ENCODE peak calls at places on chromosomes 11 and 22, in seven cellular contexts. Q, Z, B, L, Y, N and E are unnamed samples.
A peak's percentile ranks its signal among the peaks of the same experiment; 100 is the strongest.

GRCh38 chr11:2779981-2780849 is 80.4 kb upstream of the KCNQ1OT1 start:
- DNase-seq in Q (no peak), Z (no peak), B (no peak), L (peak; percentile 11), Y (peak; percentile 0), N (no peak), E (peak; percentile 74)

GRCh38 chr11:72306186-72306585 is 62.2 kb upstream of the PHOX2A start:
- DNase-seq in Q (no peak), Z (no peak), B (no peak), L (no peak), Y (no peak), N (no peak), E (no peak)

GRCh38 chr22:48503035-48503625 is 1324.5 kb downstream of the BRD1 start:
- DNase-seq in Q (no peak), Z (no peak), B (no peak), L (no peak), Y (no peak), N (no peak), E (no peak)

GRCh38 chr11:41978951-41979350 is 519.5 kb upstream of the LRRC4C start:
- DNase-seq in Q (no peak), Z (no peak), B (no peak), L (no peak), Y (no peak), N (no peak), E (no peak)

GRCh38 chr11:76336597-76336996 is 44.3 kb downstream of the THAP12 start:
- DNase-seq in Q (no peak), Z (no peak), B (no peak), L (no peak), Y (no peak), N (no peak), E (no peak)

GRCh38 chr11:83403990-83404389 is 117.8 kb upstream of the CCDC90B start:
- DNase-seq in Q (no peak), Z (no peak), B (no peak), L (no peak), Y (no peak), N (no peak), E (no peak)

GRCh38 chr22:33028191-33028700 is 29.9 kb downstream of the SYN3 start:
- DNase-seq in Q (no peak), Z (no peak), B (no peak), L (no peak), Y (no peak), N (no peak), E (no peak)

GRCh38 chr22:23494593-23495266 is 85.4 kb downstream of the IGLL1 start:
- DNase-seq in Q (no peak), Z (no peak), B (no peak), L (no peak), Y (no peak), N (no peak), E (no peak)

GRCh38 chr11:61793084-61793828 is 545 bp downstream of the FEN1 start:
- DNase-seq in Q (no peak), Z (no peak), B (no peak), L (no peak), Y (no peak), N (no peak), E (no peak)

GRCh38 chr22:41543854-41544670 is at the start of gene POLR3H:
- DNase-seq in Q (peak; percentile 98), Z (peak; percentile 84), B (peak; percentile 96), L (peak; percentile 98), Y (peak; percentile 98), N (peak; percentile 91), E (peak; percentile 100)

GRCh38 chr11:72609045-72609444 is 65.2 kb downstream of the PDE2A start:
- DNase-seq in Q (no peak), Z (no peak), B (no peak), L (peak; percentile 51), Y (no peak), N (no peak), E (no peak)

GRCh38 chr11:78339945-78340344 is 77.7 kb downstream of the GAB2 start:
- DNase-seq in Q (no peak), Z (no peak), B (no peak), L (no peak), Y (no peak), N (no peak), E (no peak)

GRCh38 chr11:75673977-75674582 is 5.2 kb upstream of the MAP6 start:
- DNase-seq in Q (peak; percentile 29), Z (peak; percentile 40), B (no peak), L (peak; percentile 70), Y (no peak), N (no peak), E (no peak)

GRCh38 chr22:19819209-19819910 is 35.3 kb downstream of the GNB1L start:
- DNase-seq in Q (no peak), Z (no peak), B (no peak), L (no peak), Y (no peak), N (no peak), E (peak; percentile 65)

GRCh38 chr11:110878513-110878912 is 166.3 kb upstream of the ARHGAP20 start:
- DNase-seq in Q (no peak), Z (no peak), B (no peak), L (no peak), Y (no peak), N (no peak), E (no peak)

GRCh38 chr22:42065408-42066132 is 5.0 kb downstream of the NAGA start:
- DNase-seq in Q (no peak), Z (no peak), B (no peak), L (no peak), Y (no peak), N (no peak), E (no peak)

GRCh38 chr11:125933030-125933813 is 12.6 kb upstream of the VSIG10L2 start:
- DNase-seq in Q (no peak), Z (no peak), B (no peak), L (no peak), Y (no peak), N (no peak), E (no peak)

GRCh38 chr11:46332568-46333128 is 14.6 kb upstream of the DGKZ start:
- DNase-seq in Q (no peak), Z (no peak), B (peak; percentile 54), L (no peak), Y (no peak), N (no peak), E (no peak)

GRCh38 chr11:67269401-67270255 is 3.4 kb downstream of the GRK2 start:
- DNase-seq in Q (no peak), Z (no peak), B (no peak), L (no peak), Y (no peak), N (no peak), E (peak; percentile 78)

GRCh38 chr11:24389575-24389974 is 107.3 kb upstream of the LUZP2 start:
- DNase-seq in Q (no peak), Z (no peak), B (no peak), L (no peak), Y (no peak), N (no peak), E (no peak)

GRCh38 chr11:118789501-118790356 is 1.2 kb downstream of the DDX6 start:
- DNase-seq in Q (peak; percentile 1), Z (no peak), B (peak; percentile 16), L (peak; percentile 67), Y (no peak), N (no peak), E (peak; percentile 67)

GRCh38 chr22:44116755-44117684 is 63.7 kb upstream of the PARVG start:
- DNase-seq in Q (no peak), Z (no peak), B (no peak), L (no peak), Y (no peak), N (no peak), E (peak; percentile 62)

GRCh38 chr11:394034-394857 is at the start of gene PKP3:
- DNase-seq in Q (peak; percentile 33), Z (no peak), B (no peak), L (peak; percentile 51), Y (peak; percentile 95), N (no peak), E (no peak)

GRCh38 chr11:316031-316701 is 2.3 kb downstream of the IFITM1 start:
- DNase-seq in Q (no peak), Z (no peak), B (no peak), L (no peak), Y (no peak), N (no peak), E (peak; percentile 84)

GRCh38 chr11:1557904-1558831 is 13.9 kb downstream of the DUSP8 start:
- DNase-seq in Q (peak; percentile 35), Z (peak; percentile 25), B (no peak), L (peak; percentile 53), Y (peak; percentile 53), N (peak; percentile 74), E (peak; percentile 88)

GRCh38 chr11:24697722-24698121 is 200.9 kb downstream of the LUZP2 start:
- DNase-seq in Q (peak; percentile 92), Z (no peak), B (no peak), L (no peak), Y (peak; percentile 43), N (no peak), E (no peak)

GRCh38 chr22:43658823-43659222 is 153.3 kb downstream of the EFCAB6 start:
- DNase-seq in Q (no peak), Z (no peak), B (no peak), L (no peak), Y (no peak), N (no peak), E (no peak)

GRCh38 chr11:9656864-9657263 is 7.0 kb upstream of the SWAP70 start:
- DNase-seq in Q (no peak), Z (no peak), B (no peak), L (peak; percentile 40), Y (no peak), N (no peak), E (no peak)

GRCh38 chr11:84721561-84721961 is 905.6 kb downstream of the DLG2 start:
- DNase-seq in Q (no peak), Z (no peak), B (no peak), L (no peak), Y (no peak), N (no peak), E (no peak)

GRCh38 chr22:17974087-17974486 is 50.3 kb downstream of the MICAL3 start:
- DNase-seq in Q (no peak), Z (no peak), B (no peak), L (no peak), Y (no peak), N (no peak), E (no peak)

GRCh38 chr22:24146190-24146616 is 35.1 kb upstream of the SUSD2 start:
- DNase-seq in Q (peak; percentile 15), Z (peak; percentile 53), B (peak; percentile 46), L (peak; percentile 27), Y (peak; percentile 61), N (no peak), E (no peak)

GRCh38 chr11:74257934-74258553 is 53.4 kb downstream of the P4HA3 start:
- DNase-seq in Q (peak; percentile 49), Z (no peak), B (no peak), L (peak; percentile 9), Y (no peak), N (no peak), E (peak; percentile 88)

GRCh38 chr11:19660076-19660475 is 52.6 kb upstream of the NAV2 start:
- DNase-seq in Q (peak; percentile 70), Z (no peak), B (peak; percentile 2), L (peak; percentile 72), Y (peak; percentile 77), N (no peak), E (no peak)

GRCh38 chr11:128733440-128734115 is 39.7 kb downstream of the FLI1 start:
- DNase-seq in Q (peak; percentile 65), Z (no peak), B (no peak), L (no peak), Y (no peak), N (no peak), E (no peak)

GRCh38 chr22:40597541-40598453 is 38.7 kb downstream of the MRTFA start:
- DNase-seq in Q (no peak), Z (no peak), B (no peak), L (no peak), Y (no peak), N (no peak), E (no peak)